ENCODE peak calls at places on chromosomes 13 and 19, in seven cellular contexts. D, L, P, Z, W, T and V are unnamed samples.

GRCh38 chr13:48161530-48162179 is 66.8 kb upstream of the MED4 start:
- DNase-seq in D (no peak), W (no peak), L (peak; percentile 65), T (no peak), Z (no peak), P (no peak), V (no peak)

GRCh38 chr13:32846020-32846451 is 170.2 kb upstream of the KL start:
- DNase-seq in P (no peak), T (no peak), Z (no peak), D (no peak), W (no peak), L (no peak), V (no peak)

GRCh38 chr13:48857576-48857975 is 118.1 kb upstream of the FNDC3A start:
- DNase-seq in P (no peak), W (no peak), L (no peak), Z (no peak), T (no peak), D (no peak), V (no peak)

GRCh38 chr19:18233224-18233825 is 7.1 kb upstream of the PDE4C start:
- DNase-seq in P (no peak), L (no peak), T (peak; percentile 57), W (peak; percentile 80), D (no peak), Z (peak; percentile 77), V (peak; percentile 60)

GRCh38 chr19:33472696-33473624 is 48.6 kb downstream of the PEPD start:
- DNase-seq in D (peak; percentile 98), W (no peak), P (no peak), T (peak; percentile 77), Z (no peak), L (no peak), V (peak; percentile 63)

GRCh38 chr19:1858412-1859081 is 4.8 kb downstream of the KLF16 start:
- DNase-seq in T (no peak), Z (no peak), P (no peak), L (no peak), W (no peak), D (no peak), V (no peak)

GRCh38 chr19:28522545-28522922 is 690.4 kb downstream of the UQCRFS1 start:
- DNase-seq in D (no peak), W (no peak), Z (no peak), T (no peak), L (no peak), P (no peak), V (no peak)

GRCh38 chr19:16920816-16921529 is 32.2 kb downstream of the F2RL3 start:
- DNase-seq in W (no peak), P (no peak), Z (no peak), T (peak; percentile 85), L (no peak), D (peak; percentile 88), V (peak; percentile 52)

GRCh38 chr13:27079421-27079958 is 92.1 kb downstream of the USP12 start:
- DNase-seq in T (peak; percentile 72), D (peak; percentile 45), P (no peak), W (no peak), Z (no peak), L (no peak), V (peak; percentile 84)

GRCh38 chr19:3047307-3048189 is 14.7 kb downstream of the TLE5 start:
- DNase-seq in D (peak; percentile 77), Z (peak; percentile 49), L (no peak), T (peak; percentile 86), W (peak; percentile 79), P (no peak), V (peak; percentile 89)

GRCh38 chr13:33487575-33488243 is 202.2 kb upstream of the STARD13 start:
- DNase-seq in P (no peak), D (peak; percentile 33), L (peak; percentile 14), Z (no peak), T (peak; percentile 68), W (peak; percentile 13), V (peak; percentile 38)

GRCh38 chr19:42199440-42200115 is 17.9 kb downstream of the DEDD2 start:
- DNase-seq in L (no peak), D (no peak), Z (no peak), T (no peak), W (no peak), P (no peak), V (no peak)

GRCh38 chr13:36344886-36345437 is 1.2 kb downstream of the SPART start:
- DNase-seq in Z (no peak), W (no peak), T (peak; percentile 42), D (peak; percentile 25), L (no peak), P (no peak), V (peak; percentile 48)

GRCh38 chr19:58544591-58545285 is 874 bp downstream of the TRIM28 start:
- DNase-seq in L (no peak), Z (peak; percentile 71), D (peak; percentile 36), T (peak; percentile 66), P (no peak), W (peak; percentile 83), V (peak; percentile 81)

GRCh38 chr13:107202371-107203023 is 634.6 kb upstream of the ARGLU1 start:
- DNase-seq in Z (no peak), D (no peak), T (peak; percentile 95), W (no peak), L (no peak), P (no peak), V (peak; percentile 55)

GRCh38 chr13:33150662-33151061 is 134.4 kb downstream of the KL start:
- DNase-seq in D (no peak), W (no peak), P (no peak), T (no peak), Z (no peak), L (no peak), V (no peak)

GRCh38 chr13:102847272-102848234 is 1.7 kb downstream of the ERCC5 start:
- DNase-seq in D (peak; percentile 33), L (no peak), T (peak; percentile 60), P (no peak), Z (no peak), W (no peak), V (peak; percentile 78)

GRCh38 chr13:112325941-112326645 is 50.1 kb upstream of the SPACA7 start:
- DNase-seq in L (no peak), W (no peak), P (no peak), Z (no peak), D (peak; percentile 29), T (no peak), V (no peak)

GRCh38 chr19:37227996-37228395 is 10.0 kb downstream of the ZNF383 start:
- DNase-seq in T (no peak), W (no peak), P (peak; percentile 10), L (no peak), D (no peak), Z (no peak), V (no peak)

GRCh38 chr13:30892966-30893365 is 13.1 kb upstream of the MEDAG start:
- DNase-seq in W (peak; percentile 77), P (no peak), T (peak; percentile 75), D (peak; percentile 20), Z (peak; percentile 47), L (no peak), V (peak; percentile 49)

GRCh38 chr13:100887729-100888151 is 213.1 kb upstream of the TMTC4 start:
- DNase-seq in P (no peak), D (peak; percentile 77), T (peak; percentile 13), W (no peak), Z (no peak), L (no peak), V (peak; percentile 79)

GRCh38 chr19:3292958-3293529 is 68.6 kb downstream of the CELF5 start:
- DNase-seq in L (no peak), T (no peak), Z (no peak), D (no peak), W (no peak), P (no peak), V (no peak)

GRCh38 chr13:38024431-38024830 is 154.9 kb upstream of the TRPC4 start:
- DNase-seq in P (no peak), T (peak; percentile 5), Z (no peak), W (no peak), D (peak; percentile 8), L (no peak), V (peak; percentile 38)

GRCh38 chr13:32323912-32324311 is 8.6 kb downstream of the BRCA2 start:
- DNase-seq in L (no peak), T (peak; percentile 50), D (peak; percentile 13), P (no peak), W (no peak), Z (no peak), V (peak; percentile 62)